ENCODE peak calls at places on chromosomes 16 and 17, in six cellular contexts. T is NB4, U is GM12878, P is K562, F is HepG2, H is A549. D is an unnamed sample.

GRCh38 chr16:12084436-12084835 is 107.9 kb downstream of the SNX29 start:
- DNase-seq in T (no peak), U (no peak), P (no peak), F (no peak), H (no peak), D (no peak)

GRCh38 chr16:48125888-48126287 is 29.9 kb downstream of the ABCC12 start:
- DNase-seq in T (no peak), U (no peak), P (no peak), F (no peak), H (no peak), D (no peak)

GRCh38 chr17:72362466-72363335 is 241.9 kb downstream of the SOX9 start:
- DNase-seq in T (no peak), U (no peak), P (no peak), F (peak), H (peak), D (no peak)

GRCh38 chr17:14302421-14303099 is 1.7 kb downstream of the HS3ST3B1 start:
- DNase-seq in T (peak), U (no peak), P (peak), F (peak), H (peak), D (peak)

GRCh38 chr16:23174622-23175021 is 7.9 kb upstream of the SCNN1G start:
- DNase-seq in T (peak), U (no peak), P (no peak), F (no peak), H (no peak), D (peak)

GRCh38 chr17:14775761-14776492 is 475.0 kb downstream of the HS3ST3B1 start:
- DNase-seq in T (no peak), U (no peak), P (no peak), F (no peak), H (no peak), D (no peak)

GRCh38 chr17:6753565-6753964 is 2.3 kb upstream of the XAF1 start:
- DNase-seq in T (peak), U (no peak), P (no peak), F (no peak), H (no peak), D (peak)

GRCh38 chr16:7921360-7921759 is 588.7 kb downstream of the RBFOX1 start:
- DNase-seq in T (peak), U (no peak), P (no peak), F (no peak), H (no peak), D (no peak)

GRCh38 chr16:46731691-46732555 is 16.2 kb downstream of the MYLK3 start:
- DNase-seq in T (no peak), U (no peak), P (no peak), F (peak), H (no peak), D (no peak)

GRCh38 chr17:12627776-12628491 is 37.8 kb upstream of the MYOCD start:
- DNase-seq in T (no peak), U (no peak), P (no peak), F (peak), H (no peak), D (no peak)

GRCh38 chr16:72013389-72013788 is 4.8 kb downstream of the DHODH start:
- DNase-seq in T (peak), U (no peak), P (peak), F (no peak), H (no peak), D (no peak)

GRCh38 chr16:84532299-84532724 is 27.9 kb upstream of the MEAK7 start:
- DNase-seq in T (no peak), U (no peak), P (no peak), F (peak), H (peak), D (peak)

GRCh38 chr16:29649560-29650494 is 13.2 kb upstream of the SPN start:
- DNase-seq in T (peak), U (no peak), P (no peak), F (no peak), H (no peak), D (no peak)

GRCh38 chr16:85166699-85167588 is 54.7 kb upstream of the CIBAR2 start:
- DNase-seq in T (no peak), U (no peak), P (no peak), F (peak), H (no peak), D (no peak)

GRCh38 chr16:55240933-55241332 is 83.1 kb upstream of the IRX6 start:
- DNase-seq in T (no peak), U (no peak), P (no peak), F (no peak), H (no peak), D (no peak)

GRCh38 chr17:44071772-44072171 is 1.2 kb downstream of the G6PC3 start:
- DNase-seq in T (no peak), U (no peak), P (no peak), F (no peak), H (no peak), D (peak)

GRCh38 chr17:35596530-35597233 is 9.6 kb downstream of the AP2B1 start:
- DNase-seq in T (no peak), U (no peak), P (no peak), F (no peak), H (no peak), D (no peak)

GRCh38 chr17:27741361-27741861 is 58.9 kb downstream of the NOS2 start:
- DNase-seq in T (no peak), U (no peak), P (no peak), F (no peak), H (no peak), D (peak)

GRCh38 chr17:77371888-77372443 is 231.2 kb downstream of the SEC14L1 start:
- DNase-seq in T (no peak), U (no peak), P (no peak), F (no peak), H (no peak), D (no peak)

GRCh38 chr16:898761-899677 is 71.8 kb downstream of the LMF1 start:
- DNase-seq in T (no peak), U (no peak), P (no peak), F (no peak), H (no peak), D (no peak)

GRCh38 chr17:65261682-65262636 is 124.8 kb downstream of the RGS9 start:
- DNase-seq in T (no peak), U (no peak), P (no peak), F (no peak), H (no peak), D (peak)

GRCh38 chr16:49463529-49463928 is 89.9 kb downstream of the C16orf78 start:
- DNase-seq in T (peak), U (peak), P (no peak), F (no peak), H (no peak), D (no peak)

GRCh38 chr16:31335431-31335830 is 19.5 kb upstream of the ITGAX start:
- DNase-seq in T (no peak), U (no peak), P (peak), F (no peak), H (no peak), D (no peak)

GRCh38 chr17:7370853-7371252 is 10.0 kb upstream of the TNK1 start:
- DNase-seq in T (no peak), U (no peak), P (no peak), F (no peak), H (no peak), D (no peak)

GRCh38 chr17:80468781-80469533 is 7.5 kb downstream of the NPTX1 start:
- DNase-seq in T (no peak), U (no peak), P (no peak), F (no peak), H (no peak), D (no peak)

GRCh38 chr17:64313577-64313976 is 50.5 kb upstream of the TEX2 start:
- DNase-seq in T (no peak), U (no peak), P (no peak), F (no peak), H (no peak), D (no peak)

GRCh38 chr17:28335959-28336871 is 654 bp downstream of the TNFAIP1 start:
- DNase-seq in T (peak), U (no peak), P (peak), F (peak), H (peak), D (peak)

GRCh38 chr17:75755205-75755901 is 9.6 kb downstream of the GALK1 start:
- DNase-seq in T (no peak), U (no peak), P (no peak), F (no peak), H (no peak), D (no peak)

GRCh38 chr16:4086153-4086552 is 30.1 kb downstream of the ADCY9 start:
- DNase-seq in T (no peak), U (no peak), P (no peak), F (no peak), H (no peak), D (no peak)

GRCh38 chr16:4083347-4083870 is 32.8 kb downstream of the ADCY9 start:
- DNase-seq in T (no peak), U (no peak), P (no peak), F (no peak), H (no peak), D (no peak)

GRCh38 chr16:4087099-4087885 is 28.9 kb downstream of the ADCY9 start:
- DNase-seq in T (no peak), U (no peak), P (no peak), F (no peak), H (no peak), D (no peak)

GRCh38 chr16:4087990-4088577 is 28.2 kb downstream of the ADCY9 start:
- DNase-seq in T (no peak), U (no peak), P (no peak), F (no peak), H (no peak), D (no peak)

DNA sequence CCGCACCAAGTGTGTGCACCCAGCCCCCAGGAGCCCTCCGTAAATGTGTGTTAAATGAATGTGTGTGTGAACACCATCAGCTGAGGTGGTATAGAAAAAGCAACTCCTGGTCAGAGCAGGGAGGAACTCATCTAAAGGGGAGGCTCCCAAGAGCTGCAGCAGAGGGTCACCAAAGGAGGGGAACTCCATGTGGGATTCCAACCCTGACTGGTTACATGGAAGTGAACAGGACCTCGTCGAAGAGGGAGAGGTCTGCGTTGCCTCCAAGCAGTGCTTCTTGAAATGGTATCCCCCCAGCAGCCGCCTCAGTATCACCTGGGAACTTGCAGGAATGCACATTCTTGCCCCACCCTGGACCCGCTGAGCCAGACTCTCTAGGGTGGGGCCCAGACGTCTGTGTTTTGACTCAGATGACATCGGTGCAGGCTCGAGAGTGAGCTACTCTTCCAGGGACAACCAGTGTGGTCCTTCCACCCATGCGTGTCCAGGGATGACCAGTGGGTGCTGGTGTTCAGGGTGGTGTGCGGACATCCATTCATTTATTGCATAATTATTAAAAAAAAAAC is 30.8 kb downstream of the ADCY9 start:
- DNase-seq in T (no peak), U (no peak), P (no peak), F (no peak), H (no peak), D (no peak)
- TF ChIP-seq MYC in T (no peak), U (no peak), P (no peak), F (no peak), H (no peak), D (no peak)

GRCh38 chr17:19482571-19482970 is 51.1 kb upstream of the SLC47A1 start:
- DNase-seq in T (no peak), U (no peak), P (no peak), F (no peak), H (no peak), D (no peak)
- TF ChIP-seq MYC in T (no peak), U (no peak), P (no peak), F (no peak), H (no peak), D (no peak)

DNA sequence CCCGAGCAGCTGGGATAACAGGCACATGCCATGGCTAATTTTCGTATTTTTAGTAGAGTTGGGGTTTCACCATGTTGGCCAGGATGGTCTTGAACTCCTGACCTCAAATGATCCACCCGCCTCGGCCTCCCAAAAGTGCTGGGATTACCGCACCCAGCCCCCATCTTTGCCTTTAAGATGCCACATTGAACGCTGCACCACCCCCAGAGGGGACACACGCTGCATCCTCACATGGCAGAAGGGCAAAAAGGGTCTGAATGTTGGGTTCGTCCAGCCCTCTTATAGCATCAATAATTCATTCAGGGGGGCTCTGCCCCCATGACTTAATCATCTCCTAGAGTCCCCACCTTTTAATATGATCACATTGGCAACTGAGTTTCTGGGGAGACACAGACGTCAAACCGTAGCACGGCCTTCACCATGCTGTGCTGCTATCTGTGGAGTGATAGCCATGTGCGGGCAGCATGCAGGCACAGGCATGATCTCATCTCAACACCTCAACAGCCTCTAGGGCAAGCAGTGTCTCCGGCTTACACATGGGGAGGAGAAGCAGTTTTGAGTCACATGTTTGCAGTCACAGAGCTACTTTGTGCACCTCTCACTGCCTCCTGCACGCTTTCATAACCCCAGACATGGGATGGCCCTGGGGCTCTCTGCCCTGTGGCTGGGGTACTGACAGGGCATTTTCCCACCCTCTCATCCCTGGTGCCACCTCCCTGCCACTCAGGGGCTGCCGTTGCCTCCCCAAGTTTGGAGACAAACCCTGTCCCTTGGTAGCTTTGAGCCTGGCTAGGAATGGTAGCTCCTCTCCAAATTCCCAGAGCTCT is 30.0 kb downstream of the IL21R start:
- DNase-seq in T (no peak), U (no peak), P (no peak), F (no peak), H (no peak), D (no peak)
- TF ChIP-seq MYC in T (no peak), U (no peak), P (no peak), F (no peak), H (no peak), D (no peak)

DNA sequence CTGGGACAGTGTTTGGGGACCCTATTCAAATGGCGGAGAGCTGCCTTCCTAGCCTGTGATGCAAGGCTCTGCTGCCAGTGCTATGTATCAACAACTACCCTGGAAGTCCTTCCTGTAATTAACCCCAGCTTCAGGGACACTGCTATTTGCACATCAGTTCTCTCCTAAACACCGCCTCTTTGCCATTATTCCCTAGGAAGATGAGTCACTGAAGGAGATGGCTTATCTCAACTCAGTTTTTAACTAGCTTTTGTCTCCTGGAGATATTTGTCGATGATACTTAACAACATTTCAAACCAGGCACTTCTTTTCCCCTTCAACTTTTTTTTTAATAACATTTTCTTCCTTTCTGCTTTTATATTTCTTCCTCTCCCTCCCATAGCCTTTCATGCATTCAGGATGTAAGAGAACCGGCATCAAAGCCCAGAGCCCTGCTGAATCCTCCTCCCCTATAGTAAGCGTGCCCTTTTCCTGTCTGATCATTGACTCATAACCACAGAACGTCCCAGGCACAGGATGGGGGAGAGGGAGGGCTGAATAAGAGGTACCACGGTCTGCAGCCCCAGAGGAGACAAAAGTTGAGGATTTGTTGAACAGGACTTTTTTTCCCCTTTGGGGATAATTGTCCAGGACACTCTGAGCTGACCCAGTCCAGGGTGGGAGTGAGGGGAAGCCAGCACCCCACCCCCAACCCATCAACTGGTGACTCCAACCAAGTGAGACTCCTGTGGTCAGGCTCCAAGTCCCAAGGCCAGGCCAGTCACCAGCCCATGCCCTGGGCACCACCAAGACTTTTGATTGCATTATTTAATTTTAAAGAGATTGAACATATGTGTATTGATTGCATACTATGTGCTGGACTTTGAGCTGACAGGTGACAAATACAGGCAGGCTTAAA is 387.9 kb upstream of the SALL1 start:
- DNase-seq in T (peak), U (no peak), P (no peak), F (peak), H (peak), D (peak)
- TF ChIP-seq MYC in T (no peak), U (no peak), P (no peak), F (no peak), H (no peak), D (no peak)

GRCh38 chr17:56593741-56594527 is 435 bp downstream of the NOG start:
- DNase-seq in T (no peak), U (no peak), P (no peak), F (peak), H (peak), D (peak)

GRCh38 chr17:56594528-56595418 is 1.3 kb downstream of the NOG start:
- DNase-seq in T (peak), U (no peak), P (no peak), F (no peak), H (peak), D (peak)

GRCh38 chr17:56597495-56597990 is 4.0 kb downstream of the NOG start:
- DNase-seq in T (peak), U (no peak), P (no peak), F (no peak), H (no peak), D (no peak)

GRCh38 chr17:56596741-56597494 is 3.4 kb downstream of the NOG start:
- DNase-seq in T (no peak), U (no peak), P (no peak), F (no peak), H (no peak), D (no peak)

DNA sequence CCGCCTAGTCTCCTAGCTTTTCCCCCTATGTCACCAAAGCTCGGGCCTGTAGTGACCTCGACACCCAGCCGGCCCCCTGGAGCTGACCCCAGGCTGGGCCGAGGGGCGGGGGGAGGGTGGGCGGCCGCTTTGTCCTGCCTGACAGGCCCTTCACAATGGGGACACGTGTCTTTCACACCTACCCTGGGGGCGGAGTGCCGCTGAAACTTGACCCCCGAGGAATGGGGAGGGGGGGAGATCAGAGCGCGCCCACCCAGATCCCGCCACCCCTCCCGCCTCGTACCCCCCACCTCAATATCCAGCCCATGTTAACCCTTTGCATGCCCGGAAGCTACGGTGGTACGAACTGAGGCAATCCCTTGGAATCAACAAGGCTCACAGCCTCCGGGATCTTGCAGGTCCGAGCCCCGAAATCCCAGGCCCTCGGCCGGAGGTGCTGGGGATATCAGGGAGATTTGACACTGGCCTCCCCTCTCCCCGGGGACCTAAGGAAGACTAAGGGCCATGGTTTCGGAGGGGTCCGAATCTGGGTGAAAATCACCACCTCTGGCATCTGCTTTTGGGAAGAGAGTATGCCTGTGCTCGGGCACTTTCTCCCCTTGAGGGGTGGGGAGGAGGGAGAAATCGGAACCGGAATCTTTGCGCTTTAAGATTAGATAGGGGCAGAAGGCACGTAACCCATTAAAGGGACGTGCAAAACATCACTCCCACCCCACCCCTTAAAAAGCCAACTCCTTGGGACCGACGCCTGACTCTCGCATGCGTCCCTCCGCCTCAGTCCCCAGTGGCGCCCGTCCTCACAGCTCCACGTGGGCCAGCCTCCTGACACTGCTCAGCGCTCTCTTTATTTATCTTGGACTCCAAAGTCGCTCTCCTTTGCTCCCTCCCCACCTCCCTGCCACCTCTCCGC is 2.6 kb downstream of the NOG start:
- DNase-seq in T (peak), U (no peak), P (no peak), F (no peak), H (no peak), D (no peak)
- TF ChIP-seq MYC in T (no peak), U (no peak), P (no peak), F (no peak), H (no peak), D (no peak)

DNA sequence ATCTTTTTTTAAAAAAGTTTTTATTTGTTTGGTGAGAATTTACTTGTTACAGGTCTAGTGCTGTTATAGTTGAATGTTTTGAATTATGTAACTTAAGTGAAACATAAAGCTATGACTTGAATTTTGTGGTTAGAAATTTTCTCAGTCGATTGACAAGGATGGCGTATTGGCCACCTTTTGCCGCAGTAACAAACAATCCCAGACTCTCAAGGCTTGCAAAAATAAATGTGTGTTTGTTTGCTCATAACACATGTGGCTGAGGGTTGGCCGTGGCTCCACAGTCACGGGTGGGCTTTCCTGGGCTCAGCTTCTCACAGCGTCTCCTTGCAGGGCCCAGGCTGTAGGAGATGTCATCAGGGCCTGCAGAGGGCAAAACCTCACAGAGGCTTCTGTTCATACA is 93.3 kb downstream of the WWOX start:
- DNase-seq in T (no peak), U (no peak), P (no peak), F (no peak), H (no peak), D (no peak)
- TF ChIP-seq MYC in T (no peak), U (no peak), P (no peak), F (no peak), H (no peak), D (no peak)